ENCODE peak calls at places on chromosome 7, in six cellular contexts. M is SK-N-SH, Z is IMR-90, B is GM12878, Q is K562, O is HepG2. R is an unnamed sample.

GRCh38 chr7:34675749-34676374 is 17.8 kb downstream of the NPSR1 start:
- DNase-seq in Q (peak), B (peak), O (peak), Z (no peak), M (peak), R (peak)

GRCh38 chr7:18430810-18431209 is 64.7 kb upstream of the HDAC9 start:
- DNase-seq in Z (no peak), O (no peak), M (no peak), Q (no peak), B (no peak), R (no peak)

GRCh38 chr7:135943266-135943889 is 33.8 kb downstream of the MTPN start:
- DNase-seq in B (no peak), Q (peak), O (no peak), Z (no peak), M (no peak), R (no peak)

GRCh38 chr7:131488361-131488760 is 68.1 kb downstream of the PODXL start:
- DNase-seq in O (no peak), B (no peak), M (no peak), Z (no peak), Q (no peak), R (no peak)

GRCh38 chr7:68544851-68545250 is 1053.4 kb upstream of the AUTS2 start:
- DNase-seq in O (no peak), M (no peak), B (no peak), Z (no peak), Q (no peak), R (no peak)

GRCh38 chr7:138904122-138904435 is 77.1 kb downstream of the KIAA1549 start:
- DNase-seq in M (no peak), Q (no peak), O (no peak), Z (no peak), B (no peak), R (no peak)

GRCh38 chr7:127650842-127651555 is 995 bp upstream of the SND1 start:
- DNase-seq in B (no peak), O (no peak), Z (peak), M (peak), Q (no peak), R (no peak)

GRCh38 chr7:122544463-122544862 is 154.5 kb downstream of the RNF133 start:
- DNase-seq in O (no peak), Q (no peak), Z (no peak), M (no peak), B (peak), R (no peak)

GRCh38 chr7:157477550-157478212 is 140.9 kb downstream of the DNAJB6 start:
- DNase-seq in M (no peak), Z (no peak), Q (no peak), B (no peak), O (no peak), R (no peak)

GRCh38 chr7:128265156-128265905 is 24.3 kb downstream of the LEP start:
- DNase-seq in Z (no peak), M (peak), Q (no peak), O (no peak), B (no peak), R (no peak)

GRCh38 chr7:16804674-16805439 is at the start of gene AGR2:
- DNase-seq in O (no peak), Z (peak), B (no peak), Q (no peak), M (no peak), R (peak)

GRCh38 chr7:78020131-78020873 is 221.7 kb downstream of the PHTF2 start:
- DNase-seq in Q (peak), B (peak), M (peak), Z (peak), O (peak), R (peak)

GRCh38 chr7:21939136-21939857 is 6.4 kb downstream of the CDCA7L start:
- DNase-seq in Q (no peak), O (no peak), M (no peak), B (peak), Z (no peak), R (no peak)

GRCh38 chr7:79590571-79591274 is 137.3 kb upstream of the MAGI2 start:
- DNase-seq in Z (no peak), O (no peak), B (no peak), M (no peak), Q (no peak), R (no peak)

GRCh38 chr7:19145429-19146201 is 394 bp upstream of the FERD3L start:
- DNase-seq in M (peak), Q (no peak), O (no peak), Z (no peak), B (no peak), R (no peak)

GRCh38 chr7:144786522-144786921 is 49.3 kb downstream of the TPK1 start:
- DNase-seq in Q (no peak), Z (no peak), M (no peak), O (no peak), B (no peak), R (no peak)

GRCh38 chr7:127833641-127834040 is 181.6 kb downstream of the SND1 start:
- DNase-seq in O (no peak), B (no peak), M (no peak), Q (no peak), Z (peak), R (no peak)

GRCh38 chr7:116565981-116566380 is 41.1 kb downstream of the CAV1 start:
- DNase-seq in O (no peak), Z (no peak), Q (no peak), B (no peak), M (no peak), R (no peak)

GRCh38 chr7:81648716-81649115 is 121.1 kb downstream of the HGF start:
- DNase-seq in O (no peak), M (no peak), Z (peak), B (no peak), Q (no peak), R (no peak)

GRCh38 chr7:112422842-112423496 is 27.3 kb upstream of the IFRD1 start:
- DNase-seq in Q (peak), B (no peak), O (peak), M (no peak), Z (peak), R (peak)

GRCh38 chr7:149456770-149457421 is 4.0 kb downstream of the ZNF777 start:
- DNase-seq in B (no peak), Z (peak), M (no peak), Q (no peak), O (no peak), R (no peak)

GRCh38 chr7:52639126-52639525 is 396.3 kb upstream of the POM121L12 start:
- DNase-seq in Q (no peak), M (no peak), O (no peak), B (no peak), Z (no peak), R (no peak)

GRCh38 chr7:157442456-157442855 is 105.7 kb downstream of the DNAJB6 start:
- DNase-seq in Z (no peak), O (no peak), M (no peak), Q (no peak), B (no peak), R (no peak)

GRCh38 chr7:146647444-146647843 is 530.8 kb downstream of the CNTNAP2 start:
- DNase-seq in Q (no peak), Z (no peak), M (no peak), B (no peak), O (no peak), R (no peak)

GRCh38 chr7:66800591-66800990 is 60.1 kb downstream of the RABGEF1 start:
- DNase-seq in B (no peak), Q (no peak), Z (no peak), O (no peak), M (no peak), R (no peak)
- TF ChIP-seq SMC3 in B (no peak), Q (no peak), Z (no peak), O (no peak), M (no peak), R (no peak)

DNA sequence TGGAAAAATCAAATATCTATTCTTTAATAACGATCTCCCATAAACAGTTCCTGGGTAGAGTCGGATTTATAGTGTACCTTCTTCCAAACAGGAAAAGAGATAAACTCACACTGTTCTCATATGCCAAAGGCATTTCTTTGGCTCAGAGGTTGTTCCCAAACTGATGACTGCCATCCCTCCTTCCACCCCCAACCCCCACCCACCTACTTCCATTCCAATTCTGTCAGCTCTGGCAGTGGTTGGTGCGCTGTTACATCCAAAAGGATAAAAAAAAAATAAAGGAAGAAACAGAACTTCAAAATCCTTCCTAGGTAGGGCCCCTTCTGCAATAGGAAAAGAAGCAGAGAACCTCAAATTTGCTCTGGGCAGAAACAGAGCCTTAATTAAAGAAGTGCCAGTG is 104.7 kb downstream of the DGKI start:
- DNase-seq in O (no peak), M (no peak), Q (no peak), Z (no peak), B (no peak), R (no peak)
- TF ChIP-seq SMC3 in O (no peak), M (no peak), Q (no peak), Z (no peak), B (no peak), R (no peak)

DNA sequence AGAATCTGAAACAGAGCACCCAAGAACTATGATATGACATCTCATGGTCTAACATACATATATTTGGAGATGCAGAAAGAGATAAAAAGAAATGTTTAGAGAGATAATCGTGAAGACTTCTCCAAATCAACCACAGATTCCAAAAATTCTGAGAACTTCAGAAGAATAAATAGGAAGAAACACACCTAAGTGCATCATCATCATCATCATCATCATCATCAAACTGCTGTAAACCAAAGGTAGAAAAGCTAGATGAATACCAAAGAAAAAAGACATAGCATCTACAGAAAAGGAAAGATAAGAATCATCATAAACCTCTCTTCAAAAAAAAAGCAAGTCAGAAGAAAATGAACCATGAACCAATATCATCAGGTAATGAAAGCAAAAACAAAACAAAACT is 124.2 kb downstream of the PPP1R3A start:
- DNase-seq in M (no peak), B (no peak), Z (no peak), O (no peak), Q (no peak), R (no peak)
- TF ChIP-seq SMC3 in M (no peak), B (no peak), Z (no peak), O (no peak), Q (no peak), R (no peak)

GRCh38 chr7:36265720-36266119 is 112.7 kb downstream of the EEPD1 start:
- DNase-seq in B (no peak), M (no peak), O (peak), Q (no peak), Z (no peak), R (no peak)
- TF ChIP-seq SMC3 in B (no peak), M (no peak), O (no peak), Q (no peak), Z (no peak), R (no peak)

GRCh38 chr7:11703829-11704228 is 128.2 kb downstream of the THSD7A start:
- DNase-seq in Q (no peak), Z (no peak), O (no peak), M (no peak), B (no peak), R (no peak)

GRCh38 chr7:11706666-11707605 is 125.1 kb downstream of the THSD7A start:
- DNase-seq in Z (no peak), B (no peak), O (no peak), Q (no peak), M (no peak), R (peak)

GRCh38 chr7:11699666-11700065 is 132.3 kb downstream of the THSD7A start:
- DNase-seq in M (no peak), Z (no peak), O (no peak), B (no peak), Q (no peak), R (no peak)

GRCh38 chr7:11701829-11702560 is 130.0 kb downstream of the THSD7A start:
- DNase-seq in Q (no peak), Z (no peak), O (no peak), M (no peak), B (no peak), R (peak)

GRCh38 chr7:11702938-11703337 is 129.1 kb downstream of the THSD7A start:
- DNase-seq in B (no peak), Q (no peak), Z (no peak), O (no peak), M (no peak), R (no peak)
- TF ChIP-seq SMC3 in B (no peak), Q (no peak), Z (no peak), O (no peak), M (no peak), R (no peak)

GRCh38 chr7:90487808-90488207 is 18.4 kb downstream of the PTTG1IP2 start:
- DNase-seq in O (no peak), Z (no peak), Q (no peak), B (no peak), M (no peak), R (no peak)
- TF ChIP-seq SMC3 in O (no peak), Z (no peak), Q (no peak), B (no peak), M (no peak), R (no peak)

GRCh38 chr7:44561481-44561880 is 12.2 kb downstream of the DDX56 start:
- DNase-seq in M (no peak), B (no peak), Z (no peak), O (no peak), Q (no peak), R (no peak)
- TF ChIP-seq SMC3 in M (no peak), B (no peak), Z (no peak), O (no peak), Q (no peak), R (no peak)

GRCh38 chr7:100894860-100895700 is 608 bp downstream of the ACHE start:
- DNase-seq in M (peak), O (no peak), Z (no peak), Q (peak), B (no peak), R (no peak)
- TF ChIP-seq SMC3 in M (peak), O (no peak), Z (peak), Q (peak), B (peak), R (peak)

R was measured in A549.